ENCODE peak calls at places on chromosomes 13 and 19, in seven cellular contexts. E is ovary, L is body of pancreas, A is tibial nerve, Y is transverse colon, W is A549, S is NB4. J is an unnamed sample.

GRCh38 chr13:24073657-24074056 is 86.9 kb upstream of the SPATA13 start:
- DNase-seq in E (no peak), L (no peak), A (no peak), Y (no peak), W (no peak), S (no peak), J (no peak)

GRCh38 chr13:99495478-99496321 is 5.6 kb upstream of the TM9SF2 start:
- DNase-seq in E (no peak), L (no peak), A (no peak), Y (no peak), W (no peak), S (no peak), J (no peak)

GRCh38 chr19:709196-709964 is 645 bp downstream of the PALM start:
- DNase-seq in E (peak), L (no peak), A (no peak), Y (no peak), W (no peak), S (no peak), J (no peak)

GRCh38 chr13:33490461-33491327 is 205.1 kb upstream of the STARD13 start:
- DNase-seq in E (no peak), L (no peak), A (no peak), Y (no peak), W (no peak), S (no peak), J (no peak)

GRCh38 chr19:38228491-38229439 is 4.7 kb upstream of the DPF1 start:
- DNase-seq in E (no peak), L (no peak), A (no peak), Y (no peak), W (no peak), S (no peak), J (no peak)

GRCh38 chr19:45152504-45153338 is 8.1 kb downstream of the NKPD1 start:
- DNase-seq in E (peak), L (peak), A (peak), Y (peak), W (no peak), S (no peak), J (peak)

GRCh38 chr13:44448373-44448772 is 74.7 kb downstream of the SERP2 start:
- DNase-seq in E (no peak), L (no peak), A (no peak), Y (no peak), W (no peak), S (no peak), J (no peak)

GRCh38 chr19:38661996-38662395 is 14.5 kb downstream of the ACTN4 start:
- DNase-seq in E (no peak), L (peak), A (no peak), Y (peak), W (no peak), S (no peak), J (no peak)

GRCh38 chr19:582497-583197 is 7.0 kb upstream of the HCN2 start:
- DNase-seq in E (no peak), L (no peak), A (no peak), Y (no peak), W (no peak), S (no peak), J (no peak)

GRCh38 chr19:6218497-6219146 is 61.2 kb downstream of the MLLT1 start:
- DNase-seq in E (peak), L (peak), A (peak), Y (peak), W (peak), S (peak), J (peak)

GRCh38 chr19:13430790-13431582 is 75.3 kb downstream of the CACNA1A start:
- DNase-seq in E (no peak), L (peak), A (peak), Y (peak), W (peak), S (peak), J (peak)

GRCh38 chr19:57558525-57558924 is 1.1 kb downstream of the ZNF550 start:
- DNase-seq in E (no peak), L (no peak), A (no peak), Y (no peak), W (no peak), S (peak), J (peak)

GRCh38 chr13:77502104-77502720 is 33.3 kb upstream of the SCEL start:
- DNase-seq in E (no peak), L (no peak), A (no peak), Y (no peak), W (no peak), S (no peak), J (no peak)

GRCh38 chr19:48630289-48631036 is 6.7 kb downstream of the DBP start:
- DNase-seq in E (peak), L (no peak), A (no peak), Y (peak), W (no peak), S (peak), J (peak)

GRCh38 chr19:43354305-43354627 is 780 bp downstream of the CD177 start:
- DNase-seq in E (no peak), L (peak), A (no peak), Y (no peak), W (no peak), S (no peak), J (no peak)

GRCh38 chr13:27339299-27339698 is 68.7 kb downstream of the RASL11A start:
- DNase-seq in E (no peak), L (peak), A (peak), Y (peak), W (peak), S (peak), J (peak)

GRCh38 chr19:40802300-40803169 is 3.5 kb downstream of the EGLN2 start:
- DNase-seq in E (peak), L (no peak), A (no peak), Y (peak), W (no peak), S (peak), J (peak)

GRCh38 chr13:37640499-37640898 is 41.9 kb upstream of the POSTN start:
- DNase-seq in E (no peak), L (no peak), A (no peak), Y (no peak), W (peak), S (peak), J (peak)

GRCh38 chr19:5447700-5448311 is 7.4 kb upstream of the ZNRF4 start:
- DNase-seq in E (no peak), L (no peak), A (no peak), Y (no peak), W (no peak), S (no peak), J (no peak)

GRCh38 chr19:10404888-10405808 is 1.8 kb upstream of the CDC37 start:
- DNase-seq in E (no peak), L (no peak), A (no peak), Y (no peak), W (no peak), S (no peak), J (no peak)

GRCh38 chr19:45275370-45275971 is 24.4 kb downstream of the MARK4 start:
- DNase-seq in E (no peak), L (no peak), A (no peak), Y (no peak), W (no peak), S (no peak), J (no peak)

GRCh38 chr19:37872383-37872782 is 34.0 kb downstream of the WDR87 start:
- DNase-seq in E (no peak), L (no peak), A (no peak), Y (no peak), W (no peak), S (no peak), J (no peak)

GRCh38 chr13:109743706-109744453 is 42.5 kb downstream of the IRS2 start:
- DNase-seq in E (peak), L (no peak), A (no peak), Y (peak), W (peak), S (peak), J (no peak)

DNA sequence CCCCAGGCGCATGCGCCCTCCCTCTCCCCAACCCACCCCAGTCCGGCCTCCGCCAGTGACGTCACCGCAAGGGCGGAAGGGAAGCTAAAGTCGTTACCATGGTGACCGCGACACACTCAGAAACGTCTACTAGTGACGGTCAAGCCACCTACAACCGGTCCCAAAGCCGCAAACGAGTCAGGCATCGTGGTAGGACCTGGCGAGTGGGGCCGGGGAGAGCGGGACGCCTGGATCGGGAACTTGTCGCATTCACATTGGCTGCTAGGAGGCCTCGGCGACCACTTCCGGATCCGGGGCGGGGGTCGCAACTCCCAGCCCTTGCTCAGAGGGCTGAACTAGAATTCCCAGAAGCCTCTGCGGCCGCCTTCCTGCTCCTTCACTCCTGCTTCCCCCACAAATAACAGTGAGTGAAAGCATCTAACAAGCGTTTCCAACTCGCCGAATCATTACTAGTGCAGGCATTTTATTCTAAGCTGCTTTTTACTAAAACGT is at the start of gene ZSCAN5A:
- DNase-seq in E (peak), L (peak), A (peak), Y (peak), W (peak), S (peak), J (peak)
- TF ChIP-seq POLR2A in E (peak), L (peak), A (no peak), Y (peak), W (peak), S (peak), J (peak)

DNA sequence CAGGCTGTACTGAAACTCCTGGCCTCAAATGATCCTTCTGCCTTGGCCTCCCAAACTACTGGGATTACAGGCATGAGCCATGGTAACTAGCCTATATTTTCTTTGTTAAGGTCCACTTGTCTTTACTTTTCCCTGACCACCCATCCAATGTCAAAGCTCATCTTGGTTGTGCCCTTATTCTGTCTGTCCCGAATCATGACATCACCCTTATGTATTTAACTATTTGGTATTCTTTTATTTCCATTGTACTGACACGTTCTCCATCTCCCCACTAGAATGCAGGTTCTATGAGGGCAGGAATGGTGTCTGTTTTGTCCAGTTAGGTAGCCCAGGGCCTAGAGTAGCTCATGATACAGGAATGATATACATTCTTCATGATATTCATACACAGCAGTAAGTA is 104.8 kb downstream of the ZNF536 start:
- DNase-seq in E (no peak), L (no peak), A (no peak), Y (no peak), W (no peak), S (no peak), J (no peak)
- TF ChIP-seq POLR2A in E (no peak), L (no peak), A (no peak), Y (no peak), W (no peak), S (no peak), J (no peak)

GRCh38 chr13:57045816-57046691 is 94.7 kb upstream of the PRR20A start:
- DNase-seq in E (no peak), L (no peak), A (no peak), Y (no peak), W (no peak), S (no peak), J (no peak)
- TF ChIP-seq POLR2A in E (no peak), L (no peak), A (no peak), Y (no peak), W (no peak), S (no peak), J (no peak)

GRCh38 chr19:2179095-2179494 is 15.4 kb downstream of the DOT1L start:
- DNase-seq in E (no peak), L (no peak), A (no peak), Y (no peak), W (no peak), S (no peak), J (no peak)

GRCh38 chr19:2175742-2176141 is 12.0 kb downstream of the DOT1L start:
- DNase-seq in E (no peak), L (no peak), A (no peak), Y (no peak), W (no peak), S (no peak), J (no peak)

GRCh38 chr19:2173388-2173787 is 9.7 kb downstream of the DOT1L start:
- DNase-seq in E (no peak), L (no peak), A (no peak), Y (no peak), W (no peak), S (no peak), J (no peak)

GRCh38 chr19:2173841-2174577 is 10.3 kb downstream of the DOT1L start:
- DNase-seq in E (no peak), L (no peak), A (no peak), Y (no peak), W (no peak), S (no peak), J (no peak)

DNA sequence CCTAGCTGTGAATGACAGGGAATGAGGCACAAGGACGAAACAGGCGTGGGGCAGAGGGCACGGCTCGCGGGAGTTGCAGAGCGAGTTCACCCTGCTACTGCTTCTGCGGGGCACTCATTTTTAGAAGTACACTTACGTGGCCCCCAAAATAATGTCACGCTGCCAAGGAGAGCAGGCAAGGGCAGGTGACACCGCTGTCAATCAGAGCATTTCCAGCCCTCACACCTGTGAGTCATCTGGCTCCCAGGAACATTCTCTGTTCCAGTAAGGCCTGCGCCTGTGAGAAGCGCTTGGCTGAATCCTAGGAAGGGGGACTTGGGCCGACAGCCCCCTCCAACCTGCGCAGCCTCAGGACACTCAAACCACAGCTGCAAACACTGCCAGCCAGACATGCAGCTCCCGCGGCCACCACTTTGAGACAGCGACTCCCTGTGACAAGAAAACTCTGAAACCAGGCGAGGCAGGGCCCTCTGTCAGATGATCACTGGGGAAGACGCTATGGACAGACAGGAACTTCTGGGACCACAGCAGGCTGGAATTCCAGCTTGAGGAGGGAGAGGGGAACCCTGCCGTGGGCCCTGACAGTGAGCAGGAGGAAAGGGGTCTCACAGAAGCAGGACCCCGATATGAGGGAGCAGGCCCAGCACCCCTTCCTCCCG is 12.7 kb downstream of the DOT1L start:
- DNase-seq in E (no peak), L (no peak), A (no peak), Y (no peak), W (no peak), S (no peak), J (no peak)
- TF ChIP-seq POLR2A in E (no peak), L (no peak), A (no peak), Y (no peak), W (no peak), S (no peak), J (no peak)

DNA sequence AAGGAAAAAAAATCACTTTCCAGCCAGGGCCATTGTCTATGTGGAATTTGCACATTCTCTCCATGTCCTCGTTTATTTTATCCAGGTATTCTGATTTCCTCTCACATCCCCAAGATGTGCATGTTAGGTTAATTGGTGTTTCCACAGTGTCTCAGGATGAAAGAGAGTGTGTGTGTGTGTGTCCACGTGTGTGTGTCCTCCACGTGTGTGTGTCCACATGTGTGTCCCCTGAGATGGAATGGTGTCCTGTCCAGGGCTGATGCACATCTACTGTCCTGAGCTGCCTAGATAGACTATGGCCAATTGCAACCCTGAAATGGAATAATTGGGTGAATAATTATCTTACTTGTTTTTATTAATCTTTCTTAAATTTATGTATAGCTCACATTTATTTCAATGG is 2436.5 kb downstream of the PCDH9 start:
- DNase-seq in E (no peak), L (no peak), A (no peak), Y (no peak), W (no peak), S (no peak), J (no peak)
- TF ChIP-seq POLR2A in E (no peak), L (no peak), A (no peak), Y (no peak), W (no peak), S (no peak), J (no peak)